ENCODE peak calls at places on chromosomes 3 and 15, in four cellular contexts. E, Z, V and K are unnamed samples.

GRCh38 chr15:91128028-91128427 is 28.0 kb downstream of the SV2B start:
- DNase-seq in E (no peak), V (no peak), Z (no peak), K (no peak)

GRCh38 chr3:45104715-45105711 is 41.2 kb downstream of the CDCP1 start:
- DNase-seq in E (peak), V (no peak), Z (peak), K (no peak)

GRCh38 chr3:14628406-14628805 is 23.2 kb upstream of the CCDC174 start:
- DNase-seq in V (no peak), E (no peak), Z (no peak), K (no peak)

GRCh38 chr3:112056451-112056929 is 22.0 kb downstream of the TMPRSS7 start:
- DNase-seq in Z (peak), V (no peak), E (peak), K (no peak)

GRCh38 chr3:184582583-184582982 is 21.0 kb downstream of the EPHB3 start:
- DNase-seq in V (no peak), Z (peak), E (peak), K (no peak)

GRCh38 chr15:62454567-62455172 is 289.6 kb upstream of the C2CD4B start:
- DNase-seq in V (no peak), E (peak), Z (no peak), K (no peak)

GRCh38 chr3:86923071-86923476 is 67.9 kb downstream of the VGLL3 start:
- DNase-seq in E (peak), Z (peak), V (peak), K (no peak)

GRCh38 chr3:187567026-187567425 is 103.2 kb downstream of the SST start:
- DNase-seq in E (peak), V (no peak), Z (no peak), K (peak)

GRCh38 chr15:91872356-91873132 is 19.0 kb downstream of the SLCO3A1 start:
- DNase-seq in Z (no peak), V (no peak), E (no peak), K (no peak)

GRCh38 chr3:128113817-128114794 is 9.5 kb downstream of the RUVBL1 start:
- DNase-seq in E (no peak), Z (no peak), V (no peak), K (no peak)

GRCh38 chr3:152126260-152126659 is 142.5 kb upstream of the MBNL1 start:
- DNase-seq in E (peak), Z (peak), V (no peak), K (no peak)

GRCh38 chr3:22937536-22937935 is 265.6 kb upstream of the UBE2E2 start:
- DNase-seq in V (no peak), Z (peak), E (peak), K (no peak)

GRCh38 chr15:58459562-58459961 is 27.8 kb downstream of the LIPC start:
- DNase-seq in E (no peak), V (no peak), Z (no peak), K (no peak)

GRCh38 chr3:72380193-72380592 is 468.1 kb downstream of the SHQ1 start:
- DNase-seq in V (peak), E (peak), Z (peak), K (no peak)

GRCh38 chr3:57064615-57065014 is 4.2 kb downstream of the SPATA12 start:
- DNase-seq in Z (peak), E (peak), V (no peak), K (no peak)

GRCh38 chr3:81643721-81644120 is 117.7 kb downstream of the GBE1 start:
- DNase-seq in E (peak), Z (peak), V (no peak), K (peak)

GRCh38 chr3:150421799-150422548 is 13.9 kb downstream of the TSC22D2 start:
- DNase-seq in E (peak), V (no peak), Z (peak), K (no peak)

GRCh38 chr3:137148917-137149316 is 191.1 kb downstream of the IL20RB start:
- DNase-seq in E (no peak), V (no peak), Z (no peak), K (no peak)

GRCh38 chr3:115350606-115351005 is 203.5 kb upstream of the ZBTB20 start:
- DNase-seq in V (no peak), E (no peak), Z (no peak), K (no peak)

GRCh38 chr3:197456271-197457091 is 99.3 kb downstream of the BDH1 start:
- DNase-seq in E (peak), V (peak), Z (peak), K (peak)

GRCh38 chr3:171846594-171846993 is 3.4 kb downstream of the TMEM212 start:
- DNase-seq in Z (no peak), V (no peak), E (peak), K (no peak)

GRCh38 chr3:171349392-171349791 is 110.8 kb downstream of the TNIK start:
- DNase-seq in Z (peak), E (no peak), V (no peak), K (no peak)

GRCh38 chr3:121995190-121996137 is 26.6 kb downstream of the ILDR1 start:
- DNase-seq in Z (peak), V (peak), E (peak), K (peak)

GRCh38 chr3:171309906-171310359 is 150.3 kb downstream of the TNIK start:
- DNase-seq in V (no peak), Z (peak), E (peak), K (no peak)

GRCh38 chr3:195271859-195272243 is 892 bp upstream of the XXYLT1 start:
- DNase-seq in Z (no peak), V (no peak), E (no peak), K (no peak)
- TF ChIP-seq CTCF in Z (no peak), V (no peak), E (no peak), K (no peak)

DNA sequence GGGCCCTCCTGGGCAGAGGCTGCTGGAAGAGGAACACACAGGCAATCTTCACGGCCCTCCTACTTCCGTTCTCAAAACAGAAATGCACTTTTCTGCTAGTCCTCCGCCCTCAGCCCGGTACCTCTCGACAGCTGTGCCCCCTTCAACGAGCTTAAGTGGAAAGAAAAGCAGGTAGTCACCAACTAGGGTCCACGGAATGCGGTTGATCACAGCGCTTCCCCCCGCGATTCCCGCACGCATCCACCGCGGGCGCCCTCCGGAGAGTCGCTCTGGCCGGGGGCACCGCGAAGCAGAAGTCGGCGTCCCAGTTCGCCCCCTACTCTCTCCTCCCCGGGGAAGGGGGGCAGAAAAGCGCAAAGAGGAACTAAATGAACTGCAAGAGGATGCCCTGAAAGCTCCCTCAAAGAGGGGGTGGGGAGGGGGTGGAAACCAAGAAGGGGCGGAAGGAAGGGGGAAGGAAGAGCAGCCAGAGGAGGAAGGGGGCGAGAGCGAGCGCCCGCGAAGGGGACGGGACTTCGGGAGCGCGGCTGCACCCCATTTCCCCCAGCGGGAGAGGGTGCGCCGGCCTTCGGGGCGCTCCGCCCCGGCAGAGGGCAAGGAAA is 748 bp downstream of the ACAP2 start:
- DNase-seq in V (no peak), E (peak), Z (peak), K (no peak)
- TF ChIP-seq CTCF in V (no peak), E (no peak), Z (no peak), K (no peak)

GRCh38 chr3:145807990-145808389 is 353.0 kb downstream of the PLOD2 start:
- DNase-seq in E (peak), Z (peak), V (no peak), K (peak)
- TF ChIP-seq CTCF in E (peak), Z (peak), V (peak), K (peak)

GRCh38 chr3:53668872-53669271 is 174.5 kb downstream of the CACNA1D start:
- DNase-seq in Z (no peak), E (peak), V (no peak), K (no peak)
- TF ChIP-seq CTCF in Z (peak), E (peak), V (peak), K (peak)

GRCh38 chr15:74564182-74564581 is 23.2 kb downstream of the ARID3B start:
- DNase-seq in V (no peak), Z (no peak), E (no peak), K (no peak)
- TF ChIP-seq CTCF in V (no peak), Z (no peak), E (no peak), K (no peak)

GRCh38 chr15:81174759-81175327 is 21.8 kb upstream of the IL16 start:
- DNase-seq in Z (no peak), E (no peak), V (no peak), K (no peak)
- TF ChIP-seq CTCF in Z (no peak), E (peak), V (no peak), K (no peak)

GRCh38 chr3:16251316-16252085 is 13.2 kb downstream of the DPH3 start:
- DNase-seq in Z (no peak), E (no peak), V (no peak), K (no peak)

GRCh38 chr3:16252243-16252978 is 12.3 kb downstream of the DPH3 start:
- DNase-seq in V (no peak), E (no peak), Z (peak), K (no peak)

GRCh38 chr3:16247282-16248058 is 17.3 kb downstream of the DPH3 start:
- DNase-seq in V (peak), E (peak), Z (peak), K (peak)

GRCh38 chr3:16248556-16248955 is 16.2 kb downstream of the DPH3 start:
- DNase-seq in Z (no peak), E (no peak), V (no peak), K (no peak)

GRCh38 chr3:16249336-16249735 is 15.4 kb downstream of the DPH3 start:
- DNase-seq in Z (peak), E (peak), V (no peak), K (no peak)
- TF ChIP-seq CTCF in Z (peak), E (peak), V (peak), K (peak)

DNA sequence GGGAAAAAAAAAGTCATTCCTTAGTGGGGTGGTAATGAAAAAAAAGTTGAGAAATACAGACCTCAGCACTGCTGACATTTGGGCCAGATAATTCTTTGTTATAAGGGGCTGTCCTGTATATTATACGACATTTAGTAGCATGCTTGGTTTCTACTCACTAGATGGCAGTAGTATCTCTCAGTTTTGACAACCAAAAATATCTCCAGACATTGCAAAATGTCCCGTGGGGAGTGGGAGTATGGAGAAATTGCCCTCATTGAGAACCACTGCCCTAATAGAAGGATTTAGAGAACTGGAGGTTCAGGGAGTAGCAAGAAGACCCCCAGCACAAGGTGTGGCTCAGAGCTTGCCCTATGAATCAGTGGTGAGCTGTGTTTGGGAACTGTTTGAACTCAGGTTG is 28.6 kb upstream of the TEX264 start:
- DNase-seq in E (peak), V (no peak), Z (peak), K (no peak)
- TF ChIP-seq CTCF in E (peak), V (peak), Z (peak), K (peak)

GRCh38 chr3:54917862-54918261 is 10.0 kb downstream of the LRTM1 start:
- DNase-seq in E (no peak), Z (no peak), V (no peak), K (no peak)

GRCh38 chr3:54915976-54916375 is 11.9 kb downstream of the LRTM1 start:
- DNase-seq in V (no peak), Z (no peak), E (no peak), K (no peak)

GRCh38 chr3:54916722-54917121 is 11.1 kb downstream of the LRTM1 start:
- DNase-seq in V (no peak), Z (no peak), E (peak), K (no peak)

GRCh38 chr3:54917172-54917571 is 10.7 kb downstream of the LRTM1 start:
- DNase-seq in E (peak), Z (no peak), V (peak), K (peak)

DNA sequence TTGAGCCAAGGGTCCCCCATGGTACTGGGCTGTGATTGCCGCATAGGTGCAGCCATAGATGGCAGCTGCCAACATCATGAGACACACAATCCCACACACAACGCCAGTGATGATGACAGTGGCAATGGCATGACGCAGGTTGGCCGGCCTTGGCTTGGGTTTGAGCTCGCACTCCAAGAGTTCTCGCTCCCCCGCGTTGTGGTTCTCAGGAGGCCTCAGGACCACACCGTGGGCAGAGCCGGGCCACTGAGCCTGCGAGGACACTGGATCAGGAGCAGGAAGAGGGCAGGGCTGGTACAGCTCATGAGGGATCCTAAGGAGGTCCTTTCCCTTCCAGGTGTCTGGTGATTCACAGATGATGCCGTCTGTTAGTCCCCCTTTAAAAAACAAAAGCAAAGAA is 9.3 kb downstream of the LRTM1 start:
- DNase-seq in E (no peak), V (no peak), Z (no peak), K (no peak)
- TF ChIP-seq CTCF in E (no peak), V (no peak), Z (no peak), K (no peak)

GRCh38 chr15:90043611-90044010 is 42.5 kb downstream of the ZNF710 start:
- DNase-seq in E (no peak), Z (no peak), V (no peak), K (no peak)
- TF ChIP-seq CTCF in E (no peak), Z (no peak), V (no peak), K (no peak)